ENCODE peak calls at places on chromosomes 11 and 22, in eight cellular contexts. One of them, this sample, is unnamed.

GRCh38 chr11:21007297-21007696 is 337.9 kb downstream of the NELL1 start:
- DNase-seq in dermis microvascular lymphatic vessel endothelial cell: no peak
- DNase-seq in posterior vena cava: no peak
- DNase-seq in progenitor cell of endocrine pancreas: no peak
- DNase-seq in PC-9: no peak
- DNase-seq in MM.1S: no peak
- DNase-seq in mucosa of descending colon: no peak
- DNase-seq in EL: no peak
- DNase-seq in this sample: no peak

GRCh38 chr11:387193-387793 is 6.7 kb upstream of the PKP3 start:
- DNase-seq in posterior vena cava: no peak
- DNase-seq in progenitor cell of endocrine pancreas: no peak
- DNase-seq in mucosa of descending colon: no peak
- DNase-seq in dermis microvascular lymphatic vessel endothelial cell: no peak
- DNase-seq in MM.1S: no peak
- DNase-seq in EL: no peak
- DNase-seq in PC-9: no peak
- DNase-seq in this sample: no peak

GRCh38 chr11:112852141-112852853 is 108.9 kb upstream of the NCAM1 start:
- DNase-seq in progenitor cell of endocrine pancreas: no peak
- DNase-seq in EL: no peak
- DNase-seq in dermis microvascular lymphatic vessel endothelial cell: no peak
- DNase-seq in PC-9: peak
- DNase-seq in MM.1S: no peak
- DNase-seq in posterior vena cava: no peak
- DNase-seq in mucosa of descending colon: no peak
- DNase-seq in this sample: no peak

GRCh38 chr11:8709002-8709672 is 26.5 kb downstream of the RPL27A start:
- DNase-seq in PC-9: no peak
- DNase-seq in mucosa of descending colon: peak
- DNase-seq in dermis microvascular lymphatic vessel endothelial cell: no peak
- DNase-seq in posterior vena cava: peak
- DNase-seq in MM.1S: no peak
- DNase-seq in EL: peak
- DNase-seq in progenitor cell of endocrine pancreas: no peak
- DNase-seq in this sample: peak

GRCh38 chr11:15114501-15115475 is at the start of gene INSC:
- DNase-seq in posterior vena cava: no peak
- DNase-seq in mucosa of descending colon: peak
- DNase-seq in progenitor cell of endocrine pancreas: peak
- DNase-seq in dermis microvascular lymphatic vessel endothelial cell: no peak
- DNase-seq in PC-9: no peak
- DNase-seq in MM.1S: no peak
- DNase-seq in EL: no peak
- DNase-seq in this sample: peak

GRCh38 chr11:114284021-114284420 is 12.2 kb upstream of the NNMT start:
- DNase-seq in posterior vena cava: no peak
- DNase-seq in MM.1S: no peak
- DNase-seq in dermis microvascular lymphatic vessel endothelial cell: no peak
- DNase-seq in mucosa of descending colon: peak
- DNase-seq in PC-9: no peak
- DNase-seq in progenitor cell of endocrine pancreas: no peak
- DNase-seq in EL: no peak
- DNase-seq in this sample: no peak

GRCh38 chr22:36467042-36467810 is 14.2 kb downstream of the TXN2 start:
- DNase-seq in PC-9: no peak
- DNase-seq in posterior vena cava: no peak
- DNase-seq in dermis microvascular lymphatic vessel endothelial cell: no peak
- DNase-seq in EL: peak
- DNase-seq in mucosa of descending colon: peak
- DNase-seq in MM.1S: no peak
- DNase-seq in progenitor cell of endocrine pancreas: no peak
- DNase-seq in this sample: no peak

GRCh38 chr11:109155291-109155690 is 266.7 kb upstream of the C11orf87 start:
- DNase-seq in posterior vena cava: no peak
- DNase-seq in PC-9: no peak
- DNase-seq in EL: no peak
- DNase-seq in dermis microvascular lymphatic vessel endothelial cell: no peak
- DNase-seq in progenitor cell of endocrine pancreas: no peak
- DNase-seq in MM.1S: peak
- DNase-seq in mucosa of descending colon: no peak
- DNase-seq in this sample: no peak

GRCh38 chr22:32396746-32397145 is 15.3 kb downstream of the RTCB start:
- DNase-seq in EL: peak
- DNase-seq in PC-9: no peak
- DNase-seq in mucosa of descending colon: no peak
- DNase-seq in dermis microvascular lymphatic vessel endothelial cell: no peak
- DNase-seq in MM.1S: no peak
- DNase-seq in progenitor cell of endocrine pancreas: no peak
- DNase-seq in posterior vena cava: no peak
- DNase-seq in this sample: no peak

GRCh38 chr11:38791346-38791961 is 2193.4 kb upstream of the RAG2 start:
- DNase-seq in mucosa of descending colon: no peak
- DNase-seq in EL: peak
- DNase-seq in progenitor cell of endocrine pancreas: peak
- DNase-seq in posterior vena cava: no peak
- DNase-seq in PC-9: peak
- DNase-seq in dermis microvascular lymphatic vessel endothelial cell: peak
- DNase-seq in MM.1S: peak
- DNase-seq in this sample: no peak

GRCh38 chr11:121055076-121055475 is 31.2 kb downstream of the TBCEL start:
- DNase-seq in mucosa of descending colon: no peak
- DNase-seq in progenitor cell of endocrine pancreas: no peak
- DNase-seq in MM.1S: no peak
- DNase-seq in posterior vena cava: no peak
- DNase-seq in PC-9: no peak
- DNase-seq in dermis microvascular lymphatic vessel endothelial cell: no peak
- DNase-seq in EL: no peak
- DNase-seq in this sample: no peak

GRCh38 chr22:38228873-38229740 is 27.3 kb downstream of the MAFF start:
- DNase-seq in MM.1S: no peak
- DNase-seq in posterior vena cava: no peak
- DNase-seq in progenitor cell of endocrine pancreas: no peak
- DNase-seq in dermis microvascular lymphatic vessel endothelial cell: peak
- DNase-seq in PC-9: peak
- DNase-seq in EL: peak
- DNase-seq in mucosa of descending colon: peak
- DNase-seq in this sample: no peak

GRCh38 chr22:39367040-39367439 is 17.2 kb downstream of the SYNGR1 start:
- DNase-seq in posterior vena cava: no peak
- DNase-seq in PC-9: no peak
- DNase-seq in MM.1S: no peak
- DNase-seq in mucosa of descending colon: no peak
- DNase-seq in progenitor cell of endocrine pancreas: no peak
- DNase-seq in EL: no peak
- DNase-seq in dermis microvascular lymphatic vessel endothelial cell: no peak
- DNase-seq in this sample: no peak

GRCh38 chr11:10002221-10002620 is 291.8 kb downstream of the SBF2 start:
- DNase-seq in MM.1S: no peak
- DNase-seq in EL: peak
- DNase-seq in PC-9: no peak
- DNase-seq in mucosa of descending colon: no peak
- DNase-seq in posterior vena cava: no peak
- DNase-seq in progenitor cell of endocrine pancreas: no peak
- DNase-seq in dermis microvascular lymphatic vessel endothelial cell: no peak
- DNase-seq in this sample: no peak

GRCh38 chr11:130313383-130314183 is 1.1 kb downstream of the ZBTB44 start:
- DNase-seq in progenitor cell of endocrine pancreas: no peak
- DNase-seq in posterior vena cava: no peak
- DNase-seq in EL: peak
- DNase-seq in mucosa of descending colon: no peak
- DNase-seq in PC-9: peak
- DNase-seq in dermis microvascular lymphatic vessel endothelial cell: no peak
- DNase-seq in MM.1S: no peak
- DNase-seq in this sample: no peak

GRCh38 chr11:58933661-58934060 is 5.6 kb upstream of the GLYATL1 start:
- DNase-seq in MM.1S: no peak
- DNase-seq in mucosa of descending colon: no peak
- DNase-seq in posterior vena cava: no peak
- DNase-seq in dermis microvascular lymphatic vessel endothelial cell: no peak
- DNase-seq in progenitor cell of endocrine pancreas: no peak
- DNase-seq in EL: no peak
- DNase-seq in PC-9: no peak
- DNase-seq in this sample: no peak

GRCh38 chr11:63535734-63536133 is 874 bp upstream of the PLAAT4 start:
- DNase-seq in dermis microvascular lymphatic vessel endothelial cell: no peak
- DNase-seq in EL: peak
- DNase-seq in PC-9: no peak
- DNase-seq in progenitor cell of endocrine pancreas: no peak
- DNase-seq in mucosa of descending colon: no peak
- DNase-seq in posterior vena cava: no peak
- DNase-seq in MM.1S: no peak
- DNase-seq in this sample: no peak

GRCh38 chr11:56817661-56818060 is 69.2 kb upstream of the OR9G4 start:
- DNase-seq in progenitor cell of endocrine pancreas: no peak
- DNase-seq in MM.1S: no peak
- DNase-seq in dermis microvascular lymphatic vessel endothelial cell: no peak
- DNase-seq in posterior vena cava: no peak
- DNase-seq in mucosa of descending colon: no peak
- DNase-seq in PC-9: no peak
- DNase-seq in EL: no peak
- DNase-seq in this sample: no peak

GRCh38 chr11:131914299-131914902 is 544.0 kb downstream of the NTM start:
- DNase-seq in progenitor cell of endocrine pancreas: no peak
- DNase-seq in PC-9: no peak
- DNase-seq in dermis microvascular lymphatic vessel endothelial cell: no peak
- DNase-seq in mucosa of descending colon: no peak
- DNase-seq in posterior vena cava: no peak
- DNase-seq in EL: no peak
- DNase-seq in MM.1S: no peak
- DNase-seq in this sample: no peak

GRCh38 chr22:42262964-42263363 is 7.5 kb downstream of the TCF20 start:
- DNase-seq in posterior vena cava: no peak
- DNase-seq in MM.1S: no peak
- DNase-seq in dermis microvascular lymphatic vessel endothelial cell: no peak
- DNase-seq in mucosa of descending colon: no peak
- DNase-seq in EL: no peak
- DNase-seq in progenitor cell of endocrine pancreas: no peak
- DNase-seq in PC-9: no peak
- DNase-seq in this sample: no peak

GRCh38 chr11:67378544-67378943 is 5.1 kb upstream of the CLCF1 start:
- DNase-seq in MM.1S: no peak
- DNase-seq in EL: no peak
- DNase-seq in PC-9: no peak
- DNase-seq in progenitor cell of endocrine pancreas: no peak
- DNase-seq in posterior vena cava: no peak
- DNase-seq in mucosa of descending colon: no peak
- DNase-seq in dermis microvascular lymphatic vessel endothelial cell: no peak
- DNase-seq in this sample: no peak

GRCh38 chr22:40524392-40525249 is 111.9 kb downstream of the MRTFA start:
- DNase-seq in dermis microvascular lymphatic vessel endothelial cell: peak
- DNase-seq in MM.1S: no peak
- DNase-seq in mucosa of descending colon: no peak
- DNase-seq in EL: peak
- DNase-seq in posterior vena cava: no peak
- DNase-seq in progenitor cell of endocrine pancreas: no peak
- DNase-seq in PC-9: peak
- DNase-seq in this sample: no peak

GRCh38 chr11:71153005-71153395 is 99.4 kb downstream of the SHANK2 start:
- DNase-seq in MM.1S: no peak
- DNase-seq in dermis microvascular lymphatic vessel endothelial cell: no peak
- DNase-seq in PC-9: peak
- DNase-seq in posterior vena cava: peak
- DNase-seq in EL: peak
- DNase-seq in mucosa of descending colon: no peak
- DNase-seq in progenitor cell of endocrine pancreas: no peak
- DNase-seq in this sample: no peak

GRCh38 chr11:19160839-19161238 is 40.9 kb downstream of the CSRP3 start:
- DNase-seq in EL: no peak
- DNase-seq in MM.1S: no peak
- DNase-seq in dermis microvascular lymphatic vessel endothelial cell: no peak
- DNase-seq in progenitor cell of endocrine pancreas: no peak
- DNase-seq in PC-9: no peak
- DNase-seq in mucosa of descending colon: no peak
- DNase-seq in posterior vena cava: no peak
- DNase-seq in this sample: no peak

GRCh38 chr11:12841946-12842630 is 167.0 kb upstream of the RASSF10 start:
- DNase-seq in posterior vena cava: no peak
- DNase-seq in MM.1S: no peak
- DNase-seq in PC-9: no peak
- DNase-seq in EL: peak
- DNase-seq in dermis microvascular lymphatic vessel endothelial cell: peak
- DNase-seq in mucosa of descending colon: no peak
- DNase-seq in progenitor cell of endocrine pancreas: no peak
- DNase-seq in this sample: no peak

This sample was measured in sciatic nerve.